ENCODE peak calls at places on chromosomes 3 and 15, in nine cellular contexts. P is sigmoid colon, I is stomach, U is A549, S is tibial nerve, E is SK-N-SH, O is suprapubic skin, A is HepG2, B is K562. H is an unnamed sample.
A peak's percentile ranks its signal among the peaks of the same experiment; 100 is the strongest.

GRCh38 chr3:63086190-63086589 is 191.9 kb upstream of the SYNPR start:
- DNase-seq in P (no peak), I (no peak), U (no peak), S (no peak), E (peak; percentile 41), O (no peak), A (no peak), B (no peak), H (no peak)

GRCh38 chr15:42549052-42549491 is 434 bp downstream of the HAUS2 start:
- DNase-seq in P (no peak), I (no peak), U (peak; percentile 35), S (peak; percentile 51), E (peak; percentile 73), O (no peak), A (peak; percentile 12), B (peak; percentile 65), H (no peak)

GRCh38 chr3:45437388-45437787 is 49.0 kb downstream of the LARS2 start:
- DNase-seq in P (no peak), I (no peak), U (peak; percentile 6), S (no peak), E (no peak), O (no peak), A (no peak), B (no peak), H (no peak)

GRCh38 chr3:165404357-165405042 is 208.3 kb upstream of the SLITRK3 start:
- DNase-seq in P (no peak), I (no peak), U (peak; percentile 10), S (no peak), E (no peak), O (no peak), A (peak; percentile 5), B (no peak), H (no peak)

GRCh38 chr15:89143503-89144162 is 55.4 kb downstream of the ABHD2 start:
- DNase-seq in P (no peak), I (no peak), U (no peak), S (no peak), E (peak; percentile 36), O (no peak), A (no peak), B (no peak), H (no peak)

GRCh38 chr15:86595741-86596140 is 516.1 kb downstream of the AGBL1 start:
- DNase-seq in P (no peak), I (no peak), U (no peak), S (no peak), E (no peak), O (no peak), A (no peak), B (no peak), H (no peak)

GRCh38 chr3:119669906-119670570 is 7.2 kb downstream of the COX17 start:
- DNase-seq in P (no peak), I (no peak), U (no peak), S (no peak), E (no peak), O (no peak), A (no peak), B (no peak), H (no peak)

GRCh38 chr3:194000100-194000499 is 135.8 kb upstream of the HES1 start:
- DNase-seq in P (no peak), I (no peak), U (no peak), S (no peak), E (no peak), O (no peak), A (no peak), B (no peak), H (no peak)

GRCh38 chr3:49470714-49471420 is 800 bp downstream of the DAG1 start:
- DNase-seq in P (no peak), I (no peak), U (no peak), S (peak; percentile 8), E (no peak), O (no peak), A (no peak), B (peak; percentile 22), H (no peak)

GRCh38 chr3:50121416-50122032 is 32.8 kb downstream of the RBM5 start:
- DNase-seq in P (peak; percentile 89), I (peak; percentile 81), U (peak; percentile 77), S (peak; percentile 57), E (peak; percentile 89), O (no peak), A (peak; percentile 70), B (peak; percentile 79), H (peak; percentile 80)

GRCh38 chr3:129412542-129413198 is 15.8 kb downstream of the EFCAB12 start:
- DNase-seq in P (no peak), I (no peak), U (no peak), S (no peak), E (no peak), O (no peak), A (no peak), B (no peak), H (no peak)

GRCh38 chr3:155211266-155211665 is 82.2 kb downstream of the STRIT1 start:
- DNase-seq in P (no peak), I (no peak), U (no peak), S (no peak), E (no peak), O (no peak), A (no peak), B (no peak), H (no peak)

GRCh38 chr3:140463401-140463800 is 214.5 kb upstream of the TRIM42 start:
- DNase-seq in P (no peak), I (no peak), U (no peak), S (no peak), E (no peak), O (no peak), A (no peak), B (no peak), H (no peak)

GRCh38 chr3:126053513-126053912 is 30.4 kb downstream of the SLC41A3 start:
- DNase-seq in P (no peak), I (no peak), U (no peak), S (no peak), E (no peak), O (no peak), A (peak; percentile 43), B (no peak), H (no peak)

GRCh38 chr15:41416162-41416741 is 643 bp upstream of the RTF1 start:
- DNase-seq in P (no peak), I (no peak), U (no peak), S (no peak), E (no peak), O (no peak), A (no peak), B (no peak), H (no peak)

GRCh38 chr15:41416742-41417417 is at the start of gene RTF1:
- DNase-seq in P (peak; percentile 96), I (peak; percentile 97), U (peak; percentile 84), S (peak; percentile 88), E (peak; percentile 99), O (peak; percentile 95), A (peak; percentile 78), B (peak; percentile 95), H (peak; percentile 93)

GRCh38 chr15:41417418-41417811 is 520 bp downstream of the RTF1 start:
- DNase-seq in P (peak; percentile 71), I (no peak), U (peak; percentile 16), S (no peak), E (peak; percentile 76), O (no peak), A (no peak), B (peak; percentile 59), H (no peak)

DNA sequence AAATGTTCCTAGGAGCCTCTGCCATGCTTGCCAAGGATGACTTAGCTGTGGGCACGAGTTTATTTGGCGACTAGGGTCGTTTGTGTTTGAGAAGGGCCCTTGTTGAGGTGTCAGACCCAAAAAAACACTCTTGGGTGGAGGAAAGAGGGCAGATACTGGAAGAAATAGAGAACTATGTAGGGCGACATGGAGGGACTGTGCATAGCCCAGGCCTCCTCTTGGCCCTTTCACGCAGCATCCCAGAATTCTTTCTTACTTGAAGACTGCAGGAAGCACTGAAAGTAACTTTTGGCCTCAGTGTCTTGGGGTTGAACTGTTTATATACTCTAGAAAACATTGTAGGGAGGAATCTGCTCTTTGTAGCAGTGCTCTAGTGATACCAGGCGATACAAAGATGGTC is 917 bp downstream of the RTF1 start:
- DNase-seq in P (no peak), I (no peak), U (no peak), S (no peak), E (no peak), O (no peak), A (no peak), B (peak; percentile 37), H (no peak)
- TF ChIP-seq EP300 in P (no peak), I (no peak), U (no peak), S (no peak), E (no peak), O (no peak), A (no peak), B (no peak), H (no peak)

DNA sequence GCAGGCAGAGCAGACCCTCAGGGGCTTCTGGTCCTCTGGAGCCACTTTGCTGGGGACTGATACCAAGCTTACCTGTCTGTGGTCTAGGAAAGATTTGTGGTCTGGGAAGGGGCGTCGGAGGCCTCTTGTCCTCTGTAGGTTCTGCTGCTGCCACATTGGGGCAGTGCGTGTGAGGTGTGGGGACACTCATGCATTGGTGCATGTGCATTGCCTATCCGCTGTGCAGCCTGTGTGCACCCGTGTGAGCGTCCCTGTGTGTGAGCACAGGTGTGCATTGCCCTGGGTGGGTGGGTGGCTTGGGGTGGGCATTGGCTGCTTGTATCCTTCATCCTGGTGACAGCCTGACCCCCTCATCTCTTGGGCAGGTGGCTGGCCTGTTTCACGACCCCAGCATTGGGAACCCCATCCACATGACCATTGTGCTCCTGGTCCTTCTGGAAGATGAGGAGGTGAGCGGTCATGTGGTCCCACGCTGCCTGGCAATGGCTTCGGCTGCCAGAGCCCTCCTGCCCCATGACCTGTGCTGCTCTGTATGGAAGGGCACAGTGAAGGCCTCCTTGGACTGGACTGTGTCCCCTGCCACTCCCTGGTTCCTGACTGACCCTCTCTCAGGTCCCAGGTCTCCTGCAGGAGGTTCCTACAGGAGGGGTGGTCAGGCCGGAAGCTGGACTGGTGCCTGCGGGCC is 41.5 kb downstream of the SAXO2 start:
- DNase-seq in P (peak; percentile 55), I (no peak), U (no peak), S (no peak), E (no peak), O (peak; percentile 66), A (no peak), B (no peak), H (no peak)
- H3K27ac ChIP-seq in P (no peak overlapping the region), I (no peak overlapping the region), U (no peak overlapping the region), S (no peak overlapping the region), E (no peak overlapping the region), O (no peak overlapping the region), A (no peak overlapping the region), B (no peak overlapping the region), H (no peak overlapping the region)

GRCh38 chr3:28590216-28590615 is 241.6 kb upstream of the AZI2 start:
- DNase-seq in P (no peak), I (no peak), U (no peak), S (no peak), E (no peak), O (no peak), A (no peak), B (no peak), H (no peak)
- H3K4me3 ChIP-seq in P (no peak overlapping the region), I (no peak overlapping the region), U (no peak overlapping the region), S (no peak overlapping the region), E (no peak overlapping the region), O (no peak overlapping the region), A (no peak overlapping the region), B (no peak overlapping the region), H (no peak overlapping the region)

DNA sequence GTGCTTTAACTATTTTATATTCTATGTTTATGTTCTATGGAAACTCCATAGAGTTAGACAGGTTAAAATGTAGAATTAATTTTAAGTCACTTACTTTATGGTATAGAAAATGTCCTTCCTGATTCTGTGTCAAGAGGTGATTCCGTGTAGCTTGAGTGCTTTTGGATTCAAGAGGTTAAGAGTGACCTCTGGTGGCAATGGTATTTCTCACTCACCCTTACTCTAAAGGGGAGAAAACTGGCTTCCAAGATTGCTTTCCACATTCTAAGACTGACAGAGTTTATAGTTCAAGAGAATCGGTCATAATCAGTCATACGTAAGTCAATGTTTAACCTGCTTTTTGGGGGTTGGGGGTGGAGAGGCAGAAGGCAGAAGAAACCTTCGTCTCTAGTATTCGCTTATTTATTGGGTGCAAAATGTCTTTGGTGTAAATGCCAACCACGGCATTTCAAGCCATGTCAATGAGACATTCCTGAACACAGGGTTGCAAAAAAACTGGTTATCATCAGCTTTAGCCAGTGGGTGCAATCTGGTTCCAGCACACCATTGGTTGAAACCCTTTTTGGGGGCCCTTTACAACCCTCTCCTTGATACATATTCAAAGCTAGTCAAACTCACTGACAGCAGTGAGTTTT is 92.0 kb upstream of the VGLL3 start:
- DNase-seq in P (no peak), I (no peak), U (peak; percentile 81), S (peak; percentile 56), E (peak; percentile 30), O (no peak), A (peak; percentile 34), B (peak; percentile 48), H (no peak)
- TF ChIP-seq EP300 in P (no peak), I (no peak), U (no peak), S (peak; percentile 14), E (no peak), O (no peak), A (no peak), B (no peak), H (no peak)

H was measured in ovary.